ENCODE peak calls at places on chromosomes 4 and X, in seven cellular contexts. J, U, T, H, I, C and K are unnamed samples.

GRCh38 chr4:119743644-119744043 is 115.0 kb upstream of the PDE5A start:
- DNase-seq in H (no peak), T (no peak), I (no peak), U (no peak), C (no peak), J (no peak), K (no peak)

GRCh38 chr4:87908341-87908740 is 67.2 kb upstream of the SPP1 start:
- DNase-seq in T (no peak), U (no peak), C (no peak), I (no peak), J (no peak), H (no peak), K (no peak)

GRCh38 chr4:10032625-10033024 is 11.3 kb upstream of the SLC2A9 start:
- DNase-seq in H (no peak), U (peak; percentile 94), C (peak; percentile 51), J (peak; percentile 70), I (peak; percentile 77), T (no peak), K (no peak)

GRCh38 chr4:88629826-88630225 is 37.5 kb downstream of the HERC3 start:
- DNase-seq in I (peak; percentile 55), U (no peak), J (peak; percentile 41), T (no peak), H (peak; percentile 37), C (no peak), K (no peak)

GRCh38 chr4:53592686-53593641 is 1.7 kb upstream of the LNX1 start:
- DNase-seq in C (no peak), H (peak; percentile 35), J (peak; percentile 46), T (peak; percentile 33), U (peak; percentile 83), I (no peak), K (no peak)

GRCh38 chr4:189046642-189047041 is 894.0 kb upstream of the FRG1 start:
- DNase-seq in J (no peak), T (no peak), H (peak; percentile 36), U (peak; percentile 83), I (no peak), C (peak; percentile 13), K (no peak)

GRCh38 chr4:55386073-55386472 is 9.7 kb upstream of the TMEM165 start:
- DNase-seq in I (peak; percentile 56), U (peak; percentile 51), C (no peak), J (peak; percentile 40), T (no peak), H (no peak), K (no peak)

GRCh38 chr4:96983830-96984229 is 1143.9 kb downstream of the PDHA2 start:
- DNase-seq in H (peak; percentile 38), C (no peak), T (no peak), J (peak; percentile 3), U (no peak), I (no peak), K (no peak)

DNA sequence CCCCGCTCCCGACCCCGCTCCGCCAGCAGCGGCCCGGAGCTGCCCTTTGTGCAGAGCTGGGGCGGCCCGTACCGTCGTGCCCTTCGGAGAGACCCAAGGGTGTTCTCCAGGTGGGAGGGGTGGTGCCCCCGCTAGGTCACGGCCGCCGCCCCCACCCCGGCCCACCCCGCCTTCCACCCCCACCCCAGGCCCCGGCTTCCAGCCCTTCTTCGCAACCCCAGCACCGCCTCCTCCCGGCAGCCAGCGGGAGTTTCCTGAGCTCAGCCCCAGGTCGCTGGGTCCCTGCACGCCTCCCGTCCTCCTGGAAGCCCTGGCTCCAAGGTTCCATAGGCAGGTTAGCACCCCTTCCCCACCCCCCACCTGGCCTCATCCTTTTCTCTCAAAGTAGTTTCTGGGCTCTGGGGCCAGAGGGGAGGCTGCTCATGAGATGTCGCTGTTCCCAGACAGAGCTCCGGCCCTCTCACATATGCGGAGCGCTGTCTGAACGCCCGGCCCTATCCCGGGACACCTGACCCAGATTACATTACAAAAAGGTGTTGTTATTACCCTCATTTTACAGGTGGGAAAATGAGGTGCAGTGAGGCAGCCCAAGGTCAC is 25.2 kb upstream of the FGFR3 start:
- DNase-seq in T (no peak), J (peak; percentile 35), C (no peak), U (peak; percentile 61), H (peak; percentile 22), I (no peak), K (no peak)
- TF ChIP-seq CTCF in T (peak; percentile 32), J (peak; percentile 45), C (peak; percentile 50), U (peak; percentile 57), H (peak; percentile 51), I (no peak), K (peak; percentile 36)

DNA sequence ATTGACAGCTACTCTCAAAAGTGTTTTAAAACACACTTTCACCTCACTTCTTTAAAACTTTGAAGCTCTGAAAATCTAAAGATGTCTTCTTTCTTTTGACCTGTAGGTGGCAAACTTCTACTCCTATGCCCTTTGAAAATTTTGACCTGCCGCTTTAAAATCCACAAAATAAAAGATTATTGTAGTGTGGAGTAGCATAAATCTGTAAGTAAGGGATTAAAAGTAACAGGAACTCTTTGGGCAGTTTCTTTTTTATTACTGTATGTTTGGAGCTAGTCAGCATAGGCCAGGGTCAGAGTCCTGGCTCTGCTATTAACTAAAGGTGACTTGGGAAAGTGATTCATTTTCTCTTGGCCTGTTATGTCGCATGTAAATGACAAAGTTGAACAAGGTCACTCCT is 25.5 kb downstream of the BBS12 start:
- DNase-seq in U (peak; percentile 35), J (peak; percentile 63), T (no peak), H (peak; percentile 61), I (peak; percentile 61), C (peak; percentile 51), K (no peak)
- TF ChIP-seq CTCF in U (peak; percentile 61), J (peak; percentile 65), T (peak; percentile 56), H (peak; percentile 59), I (peak; percentile 79), C (peak; percentile 96), K (peak; percentile 45)

GRCh38 chrX:74232859-74233258 is 71.1 kb upstream of the ZCCHC13 start:
- DNase-seq in C (peak; percentile 33), H (peak; percentile 14), I (peak; percentile 76), T (no peak), U (peak; percentile 44), J (peak; percentile 39), K (no peak)
- TF ChIP-seq CTCF in C (peak; percentile 57), H (no peak), I (peak; percentile 37), T (no peak), U (no peak), J (no peak), K (peak; percentile 15)

GRCh38 chrX:53244610-53245009 is 19.6 kb upstream of the KDM5C start:
- DNase-seq in I (peak; percentile 22), T (no peak), J (no peak), U (no peak), C (no peak), H (no peak), K (no peak)
- TF ChIP-seq CTCF in I (peak; percentile 62), T (no peak), J (peak; percentile 18), U (no peak), C (peak; percentile 69), H (peak; percentile 49), K (no peak)

DNA sequence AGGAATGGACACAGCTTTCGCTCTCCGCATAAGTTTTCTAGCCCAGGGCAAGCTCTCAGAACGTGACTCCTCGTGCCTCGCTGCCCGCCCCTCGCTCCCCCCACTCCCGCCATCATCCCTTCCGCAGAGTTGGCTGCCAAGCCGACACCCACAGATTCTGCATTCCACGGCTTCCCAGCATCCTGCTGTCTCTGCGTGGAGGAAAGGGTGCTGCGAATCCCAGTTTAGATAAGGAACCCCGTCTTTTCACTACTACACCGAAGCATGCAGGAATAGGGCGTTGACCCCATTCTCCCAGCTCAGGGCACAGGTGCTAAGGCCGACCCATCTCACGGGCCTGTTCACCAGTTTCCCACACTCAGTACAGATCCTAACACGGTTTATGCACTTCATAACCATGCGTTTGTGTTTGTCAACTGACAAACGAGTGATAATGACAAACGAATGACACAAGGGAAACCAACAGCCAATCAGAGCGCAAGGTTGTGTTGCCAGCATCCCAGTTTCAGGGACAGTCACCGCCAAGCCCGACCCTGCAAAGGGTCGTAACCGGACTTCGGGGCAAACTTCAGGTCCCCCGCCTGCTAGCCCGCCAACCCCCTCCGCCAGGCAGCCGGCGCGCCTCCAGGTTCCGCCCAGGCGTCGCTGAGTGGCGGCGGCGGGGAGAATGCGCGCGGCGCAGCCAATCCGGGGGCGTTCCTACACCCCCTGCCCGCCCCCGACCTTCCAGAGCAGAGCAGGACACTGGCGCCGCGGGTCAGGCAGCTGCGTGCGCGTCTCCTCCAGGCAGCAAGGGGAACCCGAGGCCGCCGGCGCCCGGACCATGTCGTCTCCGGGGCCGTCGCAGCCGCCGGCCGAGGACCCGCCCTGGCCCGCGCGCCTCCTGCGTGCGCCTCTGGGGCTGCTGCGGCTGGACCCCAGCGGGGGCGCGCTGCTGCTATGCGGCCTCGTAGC is at the start of gene CYP2U1:
- DNase-seq in H (peak; percentile 76), T (no peak), I (peak; percentile 70), C (peak; percentile 82), J (peak; percentile 84), U (peak; percentile 72), K (no peak)
- TF ChIP-seq CTCF in H (no peak), T (no peak), I (no peak), C (peak; percentile 43), J (no peak), U (no peak), K (no peak)

DNA sequence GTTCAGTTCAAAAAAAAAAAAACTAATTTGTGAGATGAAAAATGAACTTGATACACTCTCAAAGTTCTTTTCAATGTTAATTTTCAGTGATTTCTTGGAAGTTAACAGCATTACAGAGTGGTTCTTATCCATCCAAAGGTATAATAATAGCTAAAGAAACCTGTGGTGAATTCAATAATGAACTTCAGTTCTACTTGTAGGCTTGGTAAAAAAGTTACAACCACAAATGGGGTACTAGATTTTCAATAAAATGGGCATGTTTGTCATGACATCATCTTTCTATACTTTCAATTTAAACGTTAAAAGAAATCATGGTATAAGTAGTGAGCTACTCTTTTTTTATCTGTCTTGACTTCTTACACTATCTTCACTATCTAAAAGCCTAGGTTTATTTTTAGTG is 424.8 kb downstream of the CFAP47 start:
- DNase-seq in I (no peak), J (no peak), U (no peak), H (no peak), C (no peak), T (no peak), K (no peak)
- TF ChIP-seq CTCF in I (no peak), J (no peak), U (no peak), H (no peak), C (no peak), T (no peak), K (no peak)

DNA sequence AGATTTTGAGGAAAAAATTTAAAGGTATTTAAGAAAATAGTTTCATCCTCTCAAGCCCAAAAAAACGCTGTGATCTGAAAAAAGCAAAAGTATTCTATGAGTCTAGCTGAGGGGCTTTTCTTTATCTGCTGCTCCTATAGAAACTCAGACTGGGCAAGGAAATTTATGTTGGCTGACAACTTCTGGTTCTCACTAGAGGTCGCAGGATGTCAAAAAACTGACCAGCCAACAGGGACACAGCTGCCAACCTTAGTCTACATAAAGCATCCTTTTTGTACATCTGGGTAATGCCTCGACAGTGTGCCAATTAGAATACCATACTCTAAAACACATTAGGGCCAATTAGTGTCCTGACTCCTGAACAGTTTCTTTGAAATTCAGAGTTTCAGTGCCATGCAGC is 8.8 kb upstream of the TLL1 start:
- DNase-seq in I (no peak), T (no peak), J (peak; percentile 16), C (no peak), H (no peak), U (no peak), K (no peak)
- TF ChIP-seq CTCF in I (no peak), T (no peak), J (no peak), C (no peak), H (no peak), U (peak; percentile 10), K (peak; percentile 7)